ENCODE peak calls at places on chromosomes 6 and 20, in five cellular contexts. One of them, this sample, is unnamed.

GRCh38 chr20:1500496-1500895 is 9.3 kb upstream of the SIRPB2 start:
- DNase-seq in GM12892: no peak
- DNase-seq in K562: no peak
- DNase-seq in HepG2: no peak
- DNase-seq in SK-N-SH: no peak
- DNase-seq in this sample: no peak

GRCh38 chr6:34154668-34155447 is 9.0 kb upstream of the GRM4 start:
- DNase-seq in HepG2: no peak
- DNase-seq in SK-N-SH: peak; percentile 98
- DNase-seq in K562: peak; percentile 97
- DNase-seq in GM12892: peak; percentile 95
- DNase-seq in this sample: peak; percentile 95

GRCh38 chr6:158467923-158468322 is 92.0 kb upstream of the TMEM181 start:
- DNase-seq in GM12892: no peak
- DNase-seq in SK-N-SH: no peak
- DNase-seq in K562: no peak
- DNase-seq in HepG2: no peak
- DNase-seq in this sample: no peak

GRCh38 chr20:62739581-62740285 is 31.1 kb downstream of the NTSR1 start:
- DNase-seq in K562: no peak
- DNase-seq in SK-N-SH: no peak
- DNase-seq in GM12892: no peak
- DNase-seq in HepG2: no peak
- DNase-seq in this sample: no peak

GRCh38 chr6:78259935-78260334 is 607.1 kb downstream of the MEI4 start:
- DNase-seq in GM12892: no peak
- DNase-seq in K562: no peak
- DNase-seq in HepG2: no peak
- DNase-seq in SK-N-SH: no peak
- DNase-seq in this sample: no peak

GRCh38 chr6:90088009-90088408 is 193.7 kb downstream of the GJA10 start:
- DNase-seq in GM12892: no peak
- DNase-seq in K562: no peak
- DNase-seq in HepG2: no peak
- DNase-seq in SK-N-SH: no peak
- DNase-seq in this sample: no peak

GRCh38 chr6:12957321-12958051 is 240.9 kb downstream of the PHACTR1 start:
- DNase-seq in GM12892: peak; percentile 8
- DNase-seq in K562: no peak
- DNase-seq in HepG2: no peak
- DNase-seq in SK-N-SH: peak; percentile 59
- DNase-seq in this sample: no peak

GRCh38 chr20:25750765-25751696 is 54.4 kb upstream of the ZNF337 start:
- DNase-seq in K562: peak; percentile 79
- DNase-seq in SK-N-SH: peak; percentile 83
- DNase-seq in HepG2: peak; percentile 70
- DNase-seq in GM12892: peak; percentile 39
- DNase-seq in this sample: peak; percentile 55

GRCh38 chr20:33789109-33789857 is 21.9 kb upstream of the CHMP4B start:
- DNase-seq in K562: no peak
- DNase-seq in HepG2: peak; percentile 83
- DNase-seq in SK-N-SH: peak; percentile 68
- DNase-seq in GM12892: no peak
- DNase-seq in this sample: no peak

GRCh38 chr6:126574301-126574700 is 234.4 kb downstream of the CENPW start:
- DNase-seq in K562: no peak
- DNase-seq in HepG2: no peak
- DNase-seq in GM12892: no peak
- DNase-seq in SK-N-SH: no peak
- DNase-seq in this sample: no peak
- TF ChIP-seq TAF1 in K562: no peak
- TF ChIP-seq TAF1 in HepG2: no peak
- TF ChIP-seq TAF1 in GM12892: no peak
- TF ChIP-seq TAF1 in SK-N-SH: no peak
- TF ChIP-seq TAF1 in this sample: no peak

DNA sequence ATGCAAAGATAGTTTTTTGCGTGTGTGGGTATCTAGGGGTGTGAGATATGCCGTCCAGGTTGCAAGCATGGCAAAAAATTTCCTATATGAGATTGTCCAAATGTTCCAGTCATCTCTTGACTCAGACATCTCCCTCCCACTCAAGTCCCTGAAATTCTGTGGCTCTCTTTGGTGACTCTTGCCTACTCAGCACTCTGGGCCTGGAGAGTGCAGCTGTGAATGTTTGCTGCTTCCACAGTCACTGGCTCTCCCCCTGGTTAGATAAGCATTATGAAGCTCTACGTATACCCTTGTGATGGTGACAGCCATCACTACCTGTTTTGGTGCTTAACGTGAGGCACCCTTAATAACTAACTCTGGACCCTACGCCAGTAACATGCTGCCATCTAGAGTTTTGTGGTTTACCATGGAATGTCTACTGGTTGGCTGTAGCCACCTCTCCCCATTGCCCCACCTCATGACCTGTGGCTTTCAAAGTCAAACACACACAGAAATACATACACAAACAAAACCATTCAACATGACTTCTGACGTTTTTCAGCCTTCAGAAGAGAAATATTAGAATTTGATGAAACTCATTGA is 621.9 kb upstream of the CITED2 start:
- DNase-seq in SK-N-SH: no peak
- DNase-seq in HepG2: peak; percentile 48
- DNase-seq in GM12892: peak; percentile 4
- DNase-seq in K562: no peak
- DNase-seq in this sample: peak; percentile 2
- TF ChIP-seq TAF1 in SK-N-SH: no peak
- TF ChIP-seq TAF1 in HepG2: no peak
- TF ChIP-seq TAF1 in GM12892: no peak
- TF ChIP-seq TAF1 in K562: no peak
- TF ChIP-seq TAF1 in this sample: no peak

GRCh38 chr6:77180367-77180766 is 282.9 kb downstream of the HTR1B start:
- DNase-seq in K562: no peak
- DNase-seq in GM12892: no peak
- DNase-seq in HepG2: no peak
- DNase-seq in SK-N-SH: no peak
- DNase-seq in this sample: no peak
- TF ChIP-seq TAF1 in K562: no peak
- TF ChIP-seq TAF1 in GM12892: no peak
- TF ChIP-seq TAF1 in HepG2: no peak
- TF ChIP-seq TAF1 in SK-N-SH: no peak
- TF ChIP-seq TAF1 in this sample: no peak

DNA sequence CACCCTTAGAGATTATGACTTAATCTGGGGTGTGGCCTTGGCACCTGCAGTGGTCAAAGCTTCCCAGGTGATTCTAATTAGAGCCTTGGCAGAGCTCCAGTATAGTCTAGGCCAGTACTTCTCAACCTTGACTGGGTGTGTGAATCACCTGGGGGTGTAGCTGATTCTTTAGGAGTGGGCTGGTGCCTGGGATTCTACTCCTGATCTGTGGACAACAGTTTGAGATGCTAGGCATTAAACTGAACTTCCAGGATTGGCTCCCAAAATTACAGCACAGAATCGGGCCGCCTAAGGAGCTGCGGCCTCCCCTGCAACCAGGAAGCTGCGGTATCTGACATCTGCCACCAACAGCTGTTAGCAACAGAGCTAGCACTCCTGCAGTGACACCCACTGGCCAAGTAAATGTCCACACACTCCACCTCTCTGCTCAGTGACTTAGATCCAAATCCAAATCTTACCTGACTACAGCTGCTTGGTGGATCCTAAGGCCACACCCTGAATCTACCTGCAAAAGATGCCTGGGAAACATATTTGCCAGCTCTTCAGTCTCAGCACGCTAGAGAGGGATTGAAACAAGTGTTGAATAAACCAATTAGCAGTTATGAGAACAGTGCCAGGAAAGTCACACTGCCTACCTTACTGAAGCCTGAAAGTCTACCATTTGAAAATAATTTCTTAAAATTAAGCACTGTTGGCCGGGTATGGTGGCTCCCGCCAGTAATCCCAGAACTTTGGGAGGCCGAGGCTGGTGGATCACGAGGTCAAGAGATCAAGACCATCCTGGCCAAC is 126.7 kb downstream of the UNC5CL start:
- DNase-seq in K562: peak; percentile 67
- DNase-seq in SK-N-SH: peak; percentile 81
- DNase-seq in GM12892: peak; percentile 19
- DNase-seq in HepG2: peak; percentile 75
- DNase-seq in this sample: peak; percentile 35
- TF ChIP-seq TAF1 in K562: no peak
- TF ChIP-seq TAF1 in SK-N-SH: no peak
- TF ChIP-seq TAF1 in GM12892: no peak
- TF ChIP-seq TAF1 in HepG2: no peak
- TF ChIP-seq TAF1 in this sample: no peak

GRCh38 chr6:143158113-143158581 is 97.5 kb downstream of the AIG1 start:
- DNase-seq in GM12892: no peak
- DNase-seq in SK-N-SH: no peak
- DNase-seq in HepG2: no peak
- DNase-seq in K562: no peak
- DNase-seq in this sample: no peak
- TF ChIP-seq TAF1 in GM12892: no peak
- TF ChIP-seq TAF1 in SK-N-SH: no peak
- TF ChIP-seq TAF1 in HepG2: no peak
- TF ChIP-seq TAF1 in K562: no peak
- TF ChIP-seq TAF1 in this sample: no peak

GRCh38 chr6:18990313-18990978 is 603.3 kb downstream of the RNF144B start:
- DNase-seq in HepG2: peak; percentile 58
- DNase-seq in K562: peak; percentile 51
- DNase-seq in GM12892: no peak
- DNase-seq in SK-N-SH: peak; percentile 70
- DNase-seq in this sample: peak; percentile 11
- TF ChIP-seq TAF1 in HepG2: no peak
- TF ChIP-seq TAF1 in K562: no peak
- TF ChIP-seq TAF1 in GM12892: no peak
- TF ChIP-seq TAF1 in SK-N-SH: no peak
- TF ChIP-seq TAF1 in this sample: no peak